ENCODE peak calls at places on chromosomes 5 and 9, in seven cellular contexts. One of them, this sample, is unnamed.

GRCh38 chr9:94971378-94972131 is 245.1 kb downstream of the AOPEP start:
- DNase-seq in brain microvascular endothelial cell: no peak
- DNase-seq in lower leg skin: no peak
- DNase-seq in ovary: no peak
- DNase-seq in CD4-positive, alpha-beta T cell: no peak
- DNase-seq in hepatocyte: no peak
- DNase-seq in neural progenitor cell: peak
- DNase-seq in this sample: no peak

GRCh38 chr9:35526087-35526801 is 36.3 kb downstream of the RUSC2 start:
- DNase-seq in brain microvascular endothelial cell: peak
- DNase-seq in lower leg skin: no peak
- DNase-seq in ovary: no peak
- DNase-seq in CD4-positive, alpha-beta T cell: no peak
- DNase-seq in hepatocyte: no peak
- DNase-seq in neural progenitor cell: no peak
- DNase-seq in this sample: no peak

GRCh38 chr9:36204906-36205547 is 14.3 kb downstream of the CLTA start:
- DNase-seq in brain microvascular endothelial cell: peak
- DNase-seq in lower leg skin: no peak
- DNase-seq in ovary: no peak
- DNase-seq in CD4-positive, alpha-beta T cell: no peak
- DNase-seq in hepatocyte: peak
- DNase-seq in neural progenitor cell: peak
- DNase-seq in this sample: no peak

GRCh38 chr5:677131-678101 is 15.7 kb downstream of the TPPP start:
- DNase-seq in brain microvascular endothelial cell: no peak
- DNase-seq in lower leg skin: peak
- DNase-seq in ovary: peak
- DNase-seq in CD4-positive, alpha-beta T cell: no peak
- DNase-seq in hepatocyte: peak
- DNase-seq in neural progenitor cell: no peak
- DNase-seq in this sample: no peak

GRCh38 chr5:116370886-116371285 is 203.7 kb downstream of the SEMA6A start:
- DNase-seq in brain microvascular endothelial cell: no peak
- DNase-seq in lower leg skin: no peak
- DNase-seq in ovary: no peak
- DNase-seq in CD4-positive, alpha-beta T cell: no peak
- DNase-seq in hepatocyte: no peak
- DNase-seq in neural progenitor cell: no peak
- DNase-seq in this sample: no peak

GRCh38 chr5:74288448-74289109 is 351.9 kb downstream of the ENC1 start:
- DNase-seq in brain microvascular endothelial cell: peak
- DNase-seq in lower leg skin: no peak
- DNase-seq in ovary: no peak
- DNase-seq in CD4-positive, alpha-beta T cell: no peak
- DNase-seq in hepatocyte: no peak
- DNase-seq in neural progenitor cell: no peak
- DNase-seq in this sample: no peak

GRCh38 chr5:109035470-109035869 is 287.8 kb downstream of the FER start:
- DNase-seq in brain microvascular endothelial cell: no peak
- DNase-seq in lower leg skin: no peak
- DNase-seq in ovary: no peak
- DNase-seq in CD4-positive, alpha-beta T cell: no peak
- DNase-seq in hepatocyte: no peak
- DNase-seq in neural progenitor cell: no peak
- DNase-seq in this sample: no peak

GRCh38 chr9:20043035-20043434 is 254.2 kb upstream of the SLC24A2 start:
- DNase-seq in brain microvascular endothelial cell: no peak
- DNase-seq in lower leg skin: no peak
- DNase-seq in ovary: no peak
- DNase-seq in CD4-positive, alpha-beta T cell: no peak
- DNase-seq in hepatocyte: no peak
- DNase-seq in neural progenitor cell: no peak
- DNase-seq in this sample: no peak

GRCh38 chr5:94403483-94403882 is 214.9 kb downstream of the KIAA0825 start:
- DNase-seq in brain microvascular endothelial cell: no peak
- DNase-seq in lower leg skin: no peak
- DNase-seq in ovary: no peak
- DNase-seq in CD4-positive, alpha-beta T cell: no peak
- DNase-seq in hepatocyte: no peak
- DNase-seq in neural progenitor cell: no peak
- DNase-seq in this sample: no peak

GRCh38 chr5:67156976-67157583 is 39.5 kb downstream of the CD180 start:
- DNase-seq in brain microvascular endothelial cell: peak
- DNase-seq in lower leg skin: no peak
- DNase-seq in ovary: no peak
- DNase-seq in CD4-positive, alpha-beta T cell: peak
- DNase-seq in hepatocyte: peak
- DNase-seq in neural progenitor cell: peak
- DNase-seq in this sample: peak

GRCh38 chr5:40333459-40334241 is 346.1 kb upstream of the PTGER4 start:
- DNase-seq in brain microvascular endothelial cell: peak
- DNase-seq in lower leg skin: no peak
- DNase-seq in ovary: no peak
- DNase-seq in CD4-positive, alpha-beta T cell: no peak
- DNase-seq in hepatocyte: no peak
- DNase-seq in neural progenitor cell: no peak
- DNase-seq in this sample: no peak

GRCh38 chr5:58582411-58583393 is at the start of gene RAB3C:
- DNase-seq in brain microvascular endothelial cell: peak
- DNase-seq in lower leg skin: peak
- DNase-seq in ovary: peak
- DNase-seq in CD4-positive, alpha-beta T cell: no peak
- DNase-seq in hepatocyte: peak
- DNase-seq in neural progenitor cell: peak
- DNase-seq in this sample: peak

GRCh38 chr5:33905381-33905780 is 13.6 kb upstream of the ADAMTS12 start:
- DNase-seq in brain microvascular endothelial cell: no peak
- DNase-seq in lower leg skin: no peak
- DNase-seq in ovary: no peak
- DNase-seq in CD4-positive, alpha-beta T cell: no peak
- DNase-seq in hepatocyte: no peak
- DNase-seq in neural progenitor cell: no peak
- DNase-seq in this sample: no peak

GRCh38 chr5:5810461-5810860 is 388.0 kb downstream of the ICE1 start:
- DNase-seq in brain microvascular endothelial cell: no peak
- DNase-seq in lower leg skin: no peak
- DNase-seq in ovary: no peak
- DNase-seq in CD4-positive, alpha-beta T cell: no peak
- DNase-seq in hepatocyte: no peak
- DNase-seq in neural progenitor cell: no peak
- DNase-seq in this sample: no peak

GRCh38 chr5:60829490-60830266 is 14.4 kb downstream of the ELOVL7 start:
- DNase-seq in brain microvascular endothelial cell: no peak
- DNase-seq in lower leg skin: no peak
- DNase-seq in ovary: no peak
- DNase-seq in CD4-positive, alpha-beta T cell: no peak
- DNase-seq in hepatocyte: no peak
- DNase-seq in neural progenitor cell: no peak
- DNase-seq in this sample: no peak

GRCh38 chr9:91994422-91994821 is 44.4 kb upstream of the ROR2 start:
- DNase-seq in brain microvascular endothelial cell: no peak
- DNase-seq in lower leg skin: no peak
- DNase-seq in ovary: no peak
- DNase-seq in CD4-positive, alpha-beta T cell: no peak
- DNase-seq in hepatocyte: peak
- DNase-seq in neural progenitor cell: no peak
- DNase-seq in this sample: no peak

GRCh38 chr5:98767563-98767962 is 5.9 kb upstream of the RGMB start:
- DNase-seq in brain microvascular endothelial cell: no peak
- DNase-seq in lower leg skin: no peak
- DNase-seq in ovary: no peak
- DNase-seq in CD4-positive, alpha-beta T cell: no peak
- DNase-seq in hepatocyte: no peak
- DNase-seq in neural progenitor cell: peak
- DNase-seq in this sample: no peak

GRCh38 chr5:166720026-166720425 is 1571.4 kb upstream of the WWC1 start:
- DNase-seq in brain microvascular endothelial cell: no peak
- DNase-seq in lower leg skin: no peak
- DNase-seq in ovary: no peak
- DNase-seq in CD4-positive, alpha-beta T cell: no peak
- DNase-seq in hepatocyte: no peak
- DNase-seq in neural progenitor cell: no peak
- DNase-seq in this sample: no peak

GRCh38 chr9:71245651-71246050 is 124.2 kb upstream of the TRPM3 start:
- DNase-seq in brain microvascular endothelial cell: no peak
- DNase-seq in lower leg skin: no peak
- DNase-seq in ovary: no peak
- DNase-seq in CD4-positive, alpha-beta T cell: no peak
- DNase-seq in hepatocyte: no peak
- DNase-seq in neural progenitor cell: no peak
- DNase-seq in this sample: no peak

GRCh38 chr9:71249729-71250317 is 128.4 kb upstream of the TRPM3 start:
- DNase-seq in brain microvascular endothelial cell: peak
- DNase-seq in lower leg skin: no peak
- DNase-seq in ovary: no peak
- DNase-seq in CD4-positive, alpha-beta T cell: no peak
- DNase-seq in hepatocyte: peak
- DNase-seq in neural progenitor cell: peak
- DNase-seq in this sample: no peak

GRCh38 chr9:71254592-71255277 is 133.3 kb upstream of the TRPM3 start:
- DNase-seq in brain microvascular endothelial cell: no peak
- DNase-seq in lower leg skin: no peak
- DNase-seq in ovary: no peak
- DNase-seq in CD4-positive, alpha-beta T cell: no peak
- DNase-seq in hepatocyte: no peak
- DNase-seq in neural progenitor cell: no peak
- DNase-seq in this sample: no peak

GRCh38 chr9:71253021-71253420 is 131.6 kb upstream of the TRPM3 start:
- DNase-seq in brain microvascular endothelial cell: no peak
- DNase-seq in lower leg skin: no peak
- DNase-seq in ovary: no peak
- DNase-seq in CD4-positive, alpha-beta T cell: no peak
- DNase-seq in hepatocyte: no peak
- DNase-seq in neural progenitor cell: no peak
- DNase-seq in this sample: no peak

DNA sequence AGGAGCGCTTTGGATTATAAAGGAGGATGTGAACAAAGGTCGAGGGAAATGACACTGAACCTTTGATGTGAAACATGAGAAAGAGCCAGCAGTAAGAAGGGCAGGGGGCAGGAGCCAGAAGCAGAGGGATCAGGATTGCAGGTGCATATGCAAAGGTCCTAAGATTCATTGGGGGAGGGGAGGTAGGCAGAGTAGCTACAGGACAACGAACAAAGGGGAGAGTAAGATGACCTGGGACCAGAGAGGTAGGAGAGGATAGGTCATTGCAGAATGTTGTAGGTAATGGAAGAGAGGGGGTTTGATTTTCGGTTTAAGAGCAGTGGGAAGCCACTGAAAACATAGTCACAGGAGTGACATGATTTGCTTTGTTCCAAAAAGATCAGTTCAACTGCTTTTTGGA is 129.2 kb upstream of the TRPM3 start:
- DNase-seq in brain microvascular endothelial cell: no peak
- DNase-seq in lower leg skin: no peak
- DNase-seq in ovary: no peak
- DNase-seq in CD4-positive, alpha-beta T cell: no peak
- DNase-seq in hepatocyte: peak
- DNase-seq in neural progenitor cell: peak
- DNase-seq in this sample: no peak
- TF ChIP-seq CTCF in brain microvascular endothelial cell: no peak
- TF ChIP-seq CTCF in lower leg skin: no peak
- TF ChIP-seq CTCF in ovary: no peak
- TF ChIP-seq CTCF in CD4-positive, alpha-beta T cell: no peak
- TF ChIP-seq CTCF in hepatocyte: no peak
- TF ChIP-seq CTCF in neural progenitor cell: no peak
- TF ChIP-seq CTCF in this sample: no peak

DNA sequence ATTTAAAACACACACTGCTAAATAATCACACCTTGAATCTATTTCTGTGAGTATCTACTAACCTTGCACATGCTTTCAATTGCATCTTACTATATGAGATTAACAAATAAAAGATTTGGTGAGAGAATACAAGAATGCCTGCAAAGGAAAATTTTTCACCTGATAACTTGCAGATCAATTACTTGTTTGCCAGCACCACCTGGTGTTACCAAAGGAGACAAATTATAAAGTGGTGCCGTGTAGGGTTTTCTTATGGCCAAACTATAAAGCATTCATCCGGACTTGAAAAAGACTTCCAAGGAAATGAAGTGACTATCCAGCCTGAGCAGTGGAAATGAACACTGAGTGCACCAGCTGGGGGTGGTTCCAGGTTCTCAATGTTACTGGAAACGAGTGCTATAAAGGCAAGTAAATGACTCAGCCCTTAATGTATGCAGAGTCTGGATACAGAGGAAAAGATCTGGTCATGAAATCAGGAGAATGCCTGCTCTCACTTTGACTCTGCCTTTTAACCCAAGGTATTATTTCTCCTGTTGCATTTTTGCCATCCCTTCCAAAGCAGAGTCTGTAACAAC is 113.2 kb downstream of the DNAH5 start:
- DNase-seq in brain microvascular endothelial cell: no peak
- DNase-seq in lower leg skin: no peak
- DNase-seq in ovary: no peak
- DNase-seq in CD4-positive, alpha-beta T cell: no peak
- DNase-seq in hepatocyte: no peak
- DNase-seq in neural progenitor cell: no peak
- DNase-seq in this sample: no peak
- TF ChIP-seq CTCF in brain microvascular endothelial cell: no peak
- TF ChIP-seq CTCF in lower leg skin: no peak
- TF ChIP-seq CTCF in ovary: no peak
- TF ChIP-seq CTCF in CD4-positive, alpha-beta T cell: no peak
- TF ChIP-seq CTCF in hepatocyte: peak
- TF ChIP-seq CTCF in neural progenitor cell: peak
- TF ChIP-seq CTCF in this sample: no peak

GRCh38 chr5:42872865-42873264 is 61.2 kb upstream of the SELENOP start:
- DNase-seq in brain microvascular endothelial cell: no peak
- DNase-seq in lower leg skin: no peak
- DNase-seq in ovary: no peak
- DNase-seq in CD4-positive, alpha-beta T cell: no peak
- DNase-seq in hepatocyte: no peak
- DNase-seq in neural progenitor cell: no peak
- DNase-seq in this sample: no peak

GRCh38 chr5:42875211-42875610 is 63.5 kb upstream of the SELENOP start:
- DNase-seq in brain microvascular endothelial cell: no peak
- DNase-seq in lower leg skin: no peak
- DNase-seq in ovary: no peak
- DNase-seq in CD4-positive, alpha-beta T cell: no peak
- DNase-seq in hepatocyte: no peak
- DNase-seq in neural progenitor cell: no peak
- DNase-seq in this sample: no peak

GRCh38 chr5:42874621-42875198 is 63.0 kb upstream of the SELENOP start:
- DNase-seq in brain microvascular endothelial cell: no peak
- DNase-seq in lower leg skin: no peak
- DNase-seq in ovary: no peak
- DNase-seq in CD4-positive, alpha-beta T cell: no peak
- DNase-seq in hepatocyte: peak
- DNase-seq in neural progenitor cell: no peak
- DNase-seq in this sample: no peak

GRCh38 chr5:42875785-42876374 is 64.2 kb upstream of the SELENOP start:
- DNase-seq in brain microvascular endothelial cell: no peak
- DNase-seq in lower leg skin: no peak
- DNase-seq in ovary: no peak
- DNase-seq in CD4-positive, alpha-beta T cell: no peak
- DNase-seq in hepatocyte: no peak
- DNase-seq in neural progenitor cell: no peak
- DNase-seq in this sample: no peak

GRCh38 chr5:42870882-42871418 is 59.3 kb upstream of the SELENOP start:
- DNase-seq in brain microvascular endothelial cell: peak
- DNase-seq in lower leg skin: no peak
- DNase-seq in ovary: no peak
- DNase-seq in CD4-positive, alpha-beta T cell: no peak
- DNase-seq in hepatocyte: peak
- DNase-seq in neural progenitor cell: no peak
- DNase-seq in this sample: no peak
- TF ChIP-seq CTCF in brain microvascular endothelial cell: peak
- TF ChIP-seq CTCF in lower leg skin: no peak
- TF ChIP-seq CTCF in ovary: no peak
- TF ChIP-seq CTCF in CD4-positive, alpha-beta T cell: no peak
- TF ChIP-seq CTCF in hepatocyte: peak
- TF ChIP-seq CTCF in neural progenitor cell: no peak
- TF ChIP-seq CTCF in this sample: no peak

GRCh38 chr9:68507796-68508145 is 32.9 kb downstream of the TMEM252 start:
- DNase-seq in brain microvascular endothelial cell: no peak
- DNase-seq in lower leg skin: no peak
- DNase-seq in ovary: no peak
- DNase-seq in CD4-positive, alpha-beta T cell: no peak
- DNase-seq in hepatocyte: no peak
- DNase-seq in neural progenitor cell: no peak
- DNase-seq in this sample: no peak
- TF ChIP-seq CTCF in brain microvascular endothelial cell: no peak
- TF ChIP-seq CTCF in lower leg skin: no peak
- TF ChIP-seq CTCF in ovary: no peak
- TF ChIP-seq CTCF in CD4-positive, alpha-beta T cell: no peak
- TF ChIP-seq CTCF in hepatocyte: no peak
- TF ChIP-seq CTCF in neural progenitor cell: no peak
- TF ChIP-seq CTCF in this sample: no peak

This sample was measured in activated B cell treated with CpG ODN at 0.5 μM for 24 hours.